ENCODE peak calls at places on chromosomes 11 and 22, in six cellular contexts. One of them, this sample, is unnamed.

GRCh38 chr11:68756171-68756766 is 4.9 kb upstream of the TESMIN start:
- DNase-seq in NCI-H1436: no peak
- DNase-seq in amygdala: no peak
- DNase-seq in KG1: no peak
- DNase-seq in Peyer's patch: no peak
- DNase-seq in HT-29: no peak
- DNase-seq in this sample: no peak

GRCh38 chr22:25364736-25365241 is 145.3 kb downstream of the CRYBB2 start:
- DNase-seq in NCI-H1436: no peak
- DNase-seq in amygdala: no peak
- DNase-seq in KG1: no peak
- DNase-seq in Peyer's patch: peak
- DNase-seq in HT-29: no peak
- DNase-seq in this sample: no peak

GRCh38 chr11:72524711-72525110 is 90.4 kb upstream of the CLPB start:
- DNase-seq in NCI-H1436: no peak
- DNase-seq in amygdala: no peak
- DNase-seq in KG1: no peak
- DNase-seq in Peyer's patch: no peak
- DNase-seq in HT-29: no peak
- DNase-seq in this sample: no peak

GRCh38 chr11:8227156-8228152 is 36.2 kb downstream of the LMO1 start:
- DNase-seq in NCI-H1436: no peak
- DNase-seq in amygdala: no peak
- DNase-seq in KG1: no peak
- DNase-seq in Peyer's patch: no peak
- DNase-seq in HT-29: no peak
- DNase-seq in this sample: no peak

GRCh38 chr11:36540998-36541397 is 26.8 kb upstream of the RAG1 start:
- DNase-seq in NCI-H1436: no peak
- DNase-seq in amygdala: no peak
- DNase-seq in KG1: no peak
- DNase-seq in Peyer's patch: peak
- DNase-seq in HT-29: peak
- DNase-seq in this sample: peak

GRCh38 chr11:16925495-16926065 is 88.6 kb downstream of the PLEKHA7 start:
- DNase-seq in NCI-H1436: no peak
- DNase-seq in amygdala: no peak
- DNase-seq in KG1: no peak
- DNase-seq in Peyer's patch: peak
- DNase-seq in HT-29: peak
- DNase-seq in this sample: peak

GRCh38 chr11:102390667-102391449 is 43.8 kb downstream of the BIRC2 start:
- DNase-seq in NCI-H1436: peak
- DNase-seq in amygdala: peak
- DNase-seq in KG1: peak
- DNase-seq in Peyer's patch: peak
- DNase-seq in HT-29: peak
- DNase-seq in this sample: peak

GRCh38 chr11:124920870-124921609 is 2.0 kb downstream of the HEPN1 start:
- DNase-seq in NCI-H1436: no peak
- DNase-seq in amygdala: no peak
- DNase-seq in KG1: no peak
- DNase-seq in Peyer's patch: peak
- DNase-seq in HT-29: no peak
- DNase-seq in this sample: peak

GRCh38 chr22:37267661-37268413 is 14.5 kb upstream of the CYTH4 start:
- DNase-seq in NCI-H1436: no peak
- DNase-seq in amygdala: no peak
- DNase-seq in KG1: no peak
- DNase-seq in Peyer's patch: no peak
- DNase-seq in HT-29: no peak
- DNase-seq in this sample: no peak

GRCh38 chr11:60303661-60304060 is 23.2 kb downstream of the MS4A4A start:
- DNase-seq in NCI-H1436: no peak
- DNase-seq in amygdala: no peak
- DNase-seq in KG1: no peak
- DNase-seq in Peyer's patch: no peak
- DNase-seq in HT-29: no peak
- DNase-seq in this sample: no peak

GRCh38 chr22:46763051-46763705 is 728 bp downstream of the TBC1D22A start:
- DNase-seq in NCI-H1436: no peak
- DNase-seq in amygdala: no peak
- DNase-seq in KG1: no peak
- DNase-seq in Peyer's patch: peak
- DNase-seq in HT-29: no peak
- DNase-seq in this sample: peak

GRCh38 chr11:29676993-29677392 is 339.8 kb downstream of the KCNA4 start:
- DNase-seq in NCI-H1436: no peak
- DNase-seq in amygdala: no peak
- DNase-seq in KG1: no peak
- DNase-seq in Peyer's patch: no peak
- DNase-seq in HT-29: no peak
- DNase-seq in this sample: no peak

GRCh38 chr11:12436266-12436665 is 58.9 kb downstream of the PARVA start:
- DNase-seq in NCI-H1436: no peak
- DNase-seq in amygdala: no peak
- DNase-seq in KG1: no peak
- DNase-seq in Peyer's patch: no peak
- DNase-seq in HT-29: no peak
- DNase-seq in this sample: no peak